ENCODE peak calls at places on chromosome 21, in eight cellular contexts. One of them, this sample, is unnamed.

GRCh38 chr21:44785620-44786344 is 15.8 kb downstream of the UBE2G2 start:
- DNase-seq in AG04450: no peak
- DNase-seq in thoracic aorta: no peak
- DNase-seq in cardiac fibroblast: peak
- DNase-seq in psoas muscle: no peak
- DNase-seq in nephron progenitor cell: no peak
- DNase-seq in neural crest cell: no peak
- DNase-seq in tibial artery: no peak
- DNase-seq in this sample: no peak

GRCh38 chr21:33951276-33952178 is 35.9 kb upstream of the ATP5PO start:
- DNase-seq in AG04450: no peak
- DNase-seq in thoracic aorta: no peak
- DNase-seq in cardiac fibroblast: peak
- DNase-seq in psoas muscle: peak
- DNase-seq in nephron progenitor cell: no peak
- DNase-seq in neural crest cell: no peak
- DNase-seq in tibial artery: no peak
- DNase-seq in this sample: no peak

GRCh38 chr21:34510148-34511142 is 1.6 kb downstream of the KCNE1 start:
- DNase-seq in AG04450: no peak
- DNase-seq in thoracic aorta: peak
- DNase-seq in cardiac fibroblast: peak
- DNase-seq in psoas muscle: peak
- DNase-seq in nephron progenitor cell: peak
- DNase-seq in neural crest cell: peak
- DNase-seq in tibial artery: peak
- DNase-seq in this sample: no peak

GRCh38 chr21:15301736-15302135 is 236.9 kb upstream of the NRIP1 start:
- DNase-seq in AG04450: no peak
- DNase-seq in thoracic aorta: no peak
- DNase-seq in cardiac fibroblast: peak
- DNase-seq in psoas muscle: no peak
- DNase-seq in nephron progenitor cell: no peak
- DNase-seq in neural crest cell: no peak
- DNase-seq in tibial artery: no peak
- DNase-seq in this sample: no peak

GRCh38 chr21:34846601-34847112 is 177.9 kb downstream of the CLIC6 start:
- DNase-seq in AG04450: peak
- DNase-seq in thoracic aorta: no peak
- DNase-seq in cardiac fibroblast: peak
- DNase-seq in psoas muscle: no peak
- DNase-seq in nephron progenitor cell: peak
- DNase-seq in neural crest cell: no peak
- DNase-seq in tibial artery: no peak
- DNase-seq in this sample: no peak

GRCh38 chr21:32544697-32545096 is 40.6 kb downstream of the TCP10L start:
- DNase-seq in AG04450: no peak
- DNase-seq in thoracic aorta: no peak
- DNase-seq in cardiac fibroblast: peak
- DNase-seq in psoas muscle: no peak
- DNase-seq in nephron progenitor cell: no peak
- DNase-seq in neural crest cell: no peak
- DNase-seq in tibial artery: no peak
- DNase-seq in this sample: no peak

GRCh38 chr21:32653326-32653901 is 41.2 kb upstream of the CFAP298 start:
- DNase-seq in AG04450: no peak
- DNase-seq in thoracic aorta: no peak
- DNase-seq in cardiac fibroblast: peak
- DNase-seq in psoas muscle: no peak
- DNase-seq in nephron progenitor cell: peak
- DNase-seq in neural crest cell: no peak
- DNase-seq in tibial artery: no peak
- DNase-seq in this sample: no peak

GRCh38 chr21:37595944-37596343 is 229.4 kb downstream of the DYRK1A start:
- DNase-seq in AG04450: no peak
- DNase-seq in thoracic aorta: no peak
- DNase-seq in cardiac fibroblast: no peak
- DNase-seq in psoas muscle: no peak
- DNase-seq in nephron progenitor cell: no peak
- DNase-seq in neural crest cell: no peak
- DNase-seq in tibial artery: no peak
- DNase-seq in this sample: no peak

GRCh38 chr21:32578107-32578691 is 7.1 kb downstream of the TCP10L start:
- DNase-seq in AG04450: no peak
- DNase-seq in thoracic aorta: no peak
- DNase-seq in cardiac fibroblast: peak
- DNase-seq in psoas muscle: no peak
- DNase-seq in nephron progenitor cell: peak
- DNase-seq in neural crest cell: no peak
- DNase-seq in tibial artery: no peak
- DNase-seq in this sample: no peak

GRCh38 chr21:34268493-34268892 is 95.3 kb upstream of the KCNE2 start:
- DNase-seq in AG04450: no peak
- DNase-seq in thoracic aorta: no peak
- DNase-seq in cardiac fibroblast: no peak
- DNase-seq in psoas muscle: no peak
- DNase-seq in nephron progenitor cell: no peak
- DNase-seq in neural crest cell: no peak
- DNase-seq in tibial artery: no peak
- DNase-seq in this sample: no peak

GRCh38 chr21:34715518-34715917 is 46.7 kb downstream of the CLIC6 start:
- DNase-seq in AG04450: no peak
- DNase-seq in thoracic aorta: no peak
- DNase-seq in cardiac fibroblast: no peak
- DNase-seq in psoas muscle: no peak
- DNase-seq in nephron progenitor cell: no peak
- DNase-seq in neural crest cell: no peak
- DNase-seq in tibial artery: peak
- DNase-seq in this sample: no peak

GRCh38 chr21:40117236-40117635 is 250.0 kb downstream of the PCP4 start:
- DNase-seq in AG04450: no peak
- DNase-seq in thoracic aorta: no peak
- DNase-seq in cardiac fibroblast: no peak
- DNase-seq in psoas muscle: no peak
- DNase-seq in nephron progenitor cell: no peak
- DNase-seq in neural crest cell: no peak
- DNase-seq in tibial artery: no peak
- DNase-seq in this sample: no peak

GRCh38 chr21:17003763-17004373 is 509.0 kb upstream of the CXADR start:
- DNase-seq in AG04450: no peak
- DNase-seq in thoracic aorta: no peak
- DNase-seq in cardiac fibroblast: peak
- DNase-seq in psoas muscle: no peak
- DNase-seq in nephron progenitor cell: no peak
- DNase-seq in neural crest cell: no peak
- DNase-seq in tibial artery: no peak
- DNase-seq in this sample: no peak

GRCh38 chr21:33937931-33938339 is 22.3 kb upstream of the ATP5PO start:
- DNase-seq in AG04450: no peak
- DNase-seq in thoracic aorta: no peak
- DNase-seq in cardiac fibroblast: no peak
- DNase-seq in psoas muscle: no peak
- DNase-seq in nephron progenitor cell: no peak
- DNase-seq in neural crest cell: no peak
- DNase-seq in tibial artery: no peak
- DNase-seq in this sample: no peak

GRCh38 chr21:37532868-37533780 is 166.6 kb downstream of the DYRK1A start:
- DNase-seq in AG04450: no peak
- DNase-seq in thoracic aorta: no peak
- DNase-seq in cardiac fibroblast: peak
- DNase-seq in psoas muscle: no peak
- DNase-seq in nephron progenitor cell: no peak
- DNase-seq in neural crest cell: no peak
- DNase-seq in tibial artery: peak
- DNase-seq in this sample: no peak

GRCh38 chr21:31490471-31490870 is 146.4 kb upstream of the TIAM1 start:
- DNase-seq in AG04450: no peak
- DNase-seq in thoracic aorta: no peak
- DNase-seq in cardiac fibroblast: no peak
- DNase-seq in psoas muscle: no peak
- DNase-seq in nephron progenitor cell: no peak
- DNase-seq in neural crest cell: no peak
- DNase-seq in tibial artery: peak
- DNase-seq in this sample: no peak

GRCh38 chr21:44866780-44867179 is 6.7 kb downstream of the PTTG1IP start:
- DNase-seq in AG04450: no peak
- DNase-seq in thoracic aorta: no peak
- DNase-seq in cardiac fibroblast: peak
- DNase-seq in psoas muscle: no peak
- DNase-seq in nephron progenitor cell: no peak
- DNase-seq in neural crest cell: no peak
- DNase-seq in tibial artery: no peak
- DNase-seq in this sample: no peak

GRCh38 chr21:32312321-32312720 is 13.7 kb downstream of the MRAP start:
- DNase-seq in AG04450: no peak
- DNase-seq in thoracic aorta: no peak
- DNase-seq in cardiac fibroblast: no peak
- DNase-seq in psoas muscle: no peak
- DNase-seq in nephron progenitor cell: no peak
- DNase-seq in neural crest cell: no peak
- DNase-seq in tibial artery: no peak
- DNase-seq in this sample: no peak

GRCh38 chr21:45252448-45252925 is 35.2 kb downstream of the POFUT2 start:
- DNase-seq in AG04450: no peak
- DNase-seq in thoracic aorta: no peak
- DNase-seq in cardiac fibroblast: no peak
- DNase-seq in psoas muscle: no peak
- DNase-seq in nephron progenitor cell: no peak
- DNase-seq in neural crest cell: no peak
- DNase-seq in tibial artery: no peak
- DNase-seq in this sample: no peak

GRCh38 chr21:40102682-40103081 is 235.4 kb downstream of the PCP4 start:
- DNase-seq in AG04450: no peak
- DNase-seq in thoracic aorta: no peak
- DNase-seq in cardiac fibroblast: no peak
- DNase-seq in psoas muscle: no peak
- DNase-seq in nephron progenitor cell: no peak
- DNase-seq in neural crest cell: no peak
- DNase-seq in tibial artery: no peak
- DNase-seq in this sample: no peak

GRCh38 chr21:14121719-14122118 is 89.0 kb downstream of the LIPI start:
- DNase-seq in AG04450: no peak
- DNase-seq in thoracic aorta: no peak
- DNase-seq in cardiac fibroblast: no peak
- DNase-seq in psoas muscle: no peak
- DNase-seq in nephron progenitor cell: no peak
- DNase-seq in neural crest cell: no peak
- DNase-seq in tibial artery: no peak
- DNase-seq in this sample: no peak

GRCh38 chr21:41613421-41613998 is 105.6 kb upstream of the TMPRSS2 start:
- DNase-seq in AG04450: no peak
- DNase-seq in thoracic aorta: no peak
- DNase-seq in cardiac fibroblast: no peak
- DNase-seq in psoas muscle: no peak
- DNase-seq in nephron progenitor cell: no peak
- DNase-seq in neural crest cell: no peak
- DNase-seq in tibial artery: no peak
- DNase-seq in this sample: no peak

GRCh38 chr21:41614456-41615010 is 106.6 kb upstream of the TMPRSS2 start:
- DNase-seq in AG04450: no peak
- DNase-seq in thoracic aorta: no peak
- DNase-seq in cardiac fibroblast: no peak
- DNase-seq in psoas muscle: no peak
- DNase-seq in nephron progenitor cell: no peak
- DNase-seq in neural crest cell: no peak
- DNase-seq in tibial artery: no peak
- DNase-seq in this sample: no peak

GRCh38 chr21:41611966-41612606 is 104.1 kb upstream of the TMPRSS2 start:
- DNase-seq in AG04450: no peak
- DNase-seq in thoracic aorta: no peak
- DNase-seq in cardiac fibroblast: peak
- DNase-seq in psoas muscle: no peak
- DNase-seq in nephron progenitor cell: no peak
- DNase-seq in neural crest cell: no peak
- DNase-seq in tibial artery: no peak
- DNase-seq in this sample: no peak

GRCh38 chr21:41611441-41611840 is 103.5 kb upstream of the TMPRSS2 start:
- DNase-seq in AG04450: no peak
- DNase-seq in thoracic aorta: no peak
- DNase-seq in cardiac fibroblast: no peak
- DNase-seq in psoas muscle: no peak
- DNase-seq in nephron progenitor cell: no peak
- DNase-seq in neural crest cell: no peak
- DNase-seq in tibial artery: peak
- DNase-seq in this sample: no peak

GRCh38 chr21:41612674-41613250 is 104.8 kb upstream of the TMPRSS2 start:
- DNase-seq in AG04450: peak
- DNase-seq in thoracic aorta: peak
- DNase-seq in cardiac fibroblast: peak
- DNase-seq in psoas muscle: peak
- DNase-seq in nephron progenitor cell: peak
- DNase-seq in neural crest cell: peak
- DNase-seq in tibial artery: peak
- DNase-seq in this sample: no peak
- TF ChIP-seq CTCF in AG04450: peak
- TF ChIP-seq CTCF in thoracic aorta: peak
- TF ChIP-seq CTCF in cardiac fibroblast: peak
- TF ChIP-seq CTCF in psoas muscle: peak
- TF ChIP-seq CTCF in nephron progenitor cell: peak
- TF ChIP-seq CTCF in neural crest cell: peak
- TF ChIP-seq CTCF in tibial artery: peak
- TF ChIP-seq CTCF in this sample: no peak

GRCh38 chr21:42255825-42256224 is 36.9 kb downstream of the ABCG1 start:
- DNase-seq in AG04450: no peak
- DNase-seq in thoracic aorta: no peak
- DNase-seq in cardiac fibroblast: no peak
- DNase-seq in psoas muscle: no peak
- DNase-seq in nephron progenitor cell: no peak
- DNase-seq in neural crest cell: no peak
- DNase-seq in tibial artery: no peak
- DNase-seq in this sample: no peak
- TF ChIP-seq CTCF in AG04450: no peak
- TF ChIP-seq CTCF in thoracic aorta: no peak
- TF ChIP-seq CTCF in cardiac fibroblast: no peak
- TF ChIP-seq CTCF in psoas muscle: no peak
- TF ChIP-seq CTCF in nephron progenitor cell: no peak
- TF ChIP-seq CTCF in neural crest cell: no peak
- TF ChIP-seq CTCF in tibial artery: no peak
- TF ChIP-seq CTCF in this sample: no peak

GRCh38 chr21:20040768-20041167 is 957.4 kb upstream of the NCAM2 start:
- DNase-seq in AG04450: no peak
- DNase-seq in thoracic aorta: no peak
- DNase-seq in cardiac fibroblast: no peak
- DNase-seq in psoas muscle: no peak
- DNase-seq in nephron progenitor cell: no peak
- DNase-seq in neural crest cell: no peak
- DNase-seq in tibial artery: no peak
- DNase-seq in this sample: no peak
- TF ChIP-seq CTCF in AG04450: no peak
- TF ChIP-seq CTCF in thoracic aorta: no peak
- TF ChIP-seq CTCF in cardiac fibroblast: no peak
- TF ChIP-seq CTCF in psoas muscle: no peak
- TF ChIP-seq CTCF in nephron progenitor cell: peak
- TF ChIP-seq CTCF in neural crest cell: peak
- TF ChIP-seq CTCF in tibial artery: no peak
- TF ChIP-seq CTCF in this sample: no peak

DNA sequence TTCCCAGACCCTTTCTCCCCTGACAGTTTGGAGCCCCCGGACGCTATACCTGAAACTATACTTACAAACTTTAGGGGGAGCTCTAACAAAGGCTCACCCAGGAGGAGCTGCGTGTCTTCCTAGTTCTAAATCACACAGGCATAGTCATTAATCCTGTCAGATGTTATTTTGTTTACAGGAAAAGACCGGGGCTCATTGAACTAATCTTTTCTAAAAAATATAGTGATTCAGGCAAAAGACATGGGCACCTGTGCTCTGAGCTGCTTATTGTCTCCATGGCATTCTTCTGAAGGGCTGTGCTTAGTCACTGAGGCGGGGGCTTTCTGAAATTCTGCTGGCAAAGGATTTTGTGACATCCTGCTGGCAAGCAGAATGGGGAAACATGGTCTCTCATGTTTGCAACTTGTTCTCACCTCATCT is 1577.0 kb downstream of the NCAM2 start:
- DNase-seq in AG04450: no peak
- DNase-seq in thoracic aorta: no peak
- DNase-seq in cardiac fibroblast: no peak
- DNase-seq in psoas muscle: no peak
- DNase-seq in nephron progenitor cell: peak
- DNase-seq in neural crest cell: peak
- DNase-seq in tibial artery: no peak
- DNase-seq in this sample: no peak
- TF ChIP-seq CTCF in AG04450: no peak
- TF ChIP-seq CTCF in thoracic aorta: no peak
- TF ChIP-seq CTCF in cardiac fibroblast: no peak
- TF ChIP-seq CTCF in psoas muscle: no peak
- TF ChIP-seq CTCF in nephron progenitor cell: peak
- TF ChIP-seq CTCF in neural crest cell: peak
- TF ChIP-seq CTCF in tibial artery: no peak
- TF ChIP-seq CTCF in this sample: no peak

This sample was measured in natural killer cell.